ENCODE peak calls at places on chromosomes 11 and 22, in five cellular contexts. One of them, this sample, is unnamed.

GRCh38 chr22:38104084-38104483 is 6.4 kb downstream of the BAIAP2L2 start:
- DNase-seq in H54: no peak
- DNase-seq in HCEC 1CT: no peak
- DNase-seq in midbrain: no peak
- DNase-seq in anterior cingulate cortex: no peak
- DNase-seq in this sample: peak

GRCh38 chr11:9313648-9314290 is 624 bp downstream of the TMEM41B start:
- DNase-seq in midbrain: peak
- DNase-seq in HCEC 1CT: peak
- DNase-seq in anterior cingulate cortex: no peak
- DNase-seq in H54: no peak
- DNase-seq in this sample: peak

GRCh38 chr11:91244921-91245320 is 979.7 kb upstream of the FAT3 start:
- DNase-seq in midbrain: no peak
- DNase-seq in HCEC 1CT: no peak
- DNase-seq in anterior cingulate cortex: no peak
- DNase-seq in H54: no peak
- DNase-seq in this sample: no peak

GRCh38 chr11:120524536-120525085 is 13.1 kb downstream of the GRIK4 start:
- DNase-seq in H54: no peak
- DNase-seq in anterior cingulate cortex: no peak
- DNase-seq in HCEC 1CT: no peak
- DNase-seq in midbrain: no peak
- DNase-seq in this sample: no peak

GRCh38 chr22:46800102-46800857 is 37.8 kb downstream of the TBC1D22A start:
- DNase-seq in H54: no peak
- DNase-seq in midbrain: no peak
- DNase-seq in anterior cingulate cortex: no peak
- DNase-seq in HCEC 1CT: no peak
- DNase-seq in this sample: no peak

GRCh38 chr22:19146215-19146968 is 1.9 kb upstream of the ESS2 start:
- DNase-seq in midbrain: no peak
- DNase-seq in anterior cingulate cortex: no peak
- DNase-seq in H54: no peak
- DNase-seq in HCEC 1CT: no peak
- DNase-seq in this sample: no peak

GRCh38 chr11:86632499-86633269 is 39.7 kb downstream of the ME3 start:
- DNase-seq in midbrain: no peak
- DNase-seq in anterior cingulate cortex: no peak
- DNase-seq in H54: peak
- DNase-seq in HCEC 1CT: peak
- DNase-seq in this sample: peak

GRCh38 chr22:50014655-50015401 is 2.3 kb upstream of the IL17REL start:
- DNase-seq in midbrain: no peak
- DNase-seq in H54: no peak
- DNase-seq in anterior cingulate cortex: no peak
- DNase-seq in HCEC 1CT: no peak
- DNase-seq in this sample: no peak

This sample was measured in AG20443.